ENCODE peak calls at places on chromosome 15, in ten cellular contexts. One of them, this sample, is unnamed.

GRCh38 chr15:64019764-64020163 is 26.5 kb downstream of the DAPK2 start:
- DNase-seq in NAMALWA: no peak
- DNase-seq in NCI-H187: no peak
- DNase-seq in pancreas: peak; percentile 67
- DNase-seq in HT1080: no peak
- DNase-seq in glutamatergic neuron: no peak
- DNase-seq in BE2C: no peak
- DNase-seq in DMS153: peak; percentile 74
- DNase-seq in activated CD4-positive, alpha-beta T cell treated with anti-CD3 and anti-CD28 coated beads, Interleukin-2, amount 50 U/mL, for 24 hours: no peak
- DNase-seq in astrocyte of the spinal cord: no peak
- DNase-seq in this sample: no peak

GRCh38 chr15:66651913-66652642 is 50.0 kb upstream of the SMAD6 start:
- DNase-seq in NAMALWA: no peak
- DNase-seq in NCI-H187: no peak
- DNase-seq in pancreas: no peak
- DNase-seq in HT1080: no peak
- DNase-seq in glutamatergic neuron: no peak
- DNase-seq in BE2C: no peak
- DNase-seq in DMS153: no peak
- DNase-seq in activated CD4-positive, alpha-beta T cell treated with anti-CD3 and anti-CD28 coated beads, Interleukin-2, amount 50 U/mL, for 24 hours: no peak
- DNase-seq in astrocyte of the spinal cord: no peak
- DNase-seq in this sample: no peak

GRCh38 chr15:65902373-65902772 is 33.1 kb downstream of the RAB11A start:
- DNase-seq in NAMALWA: peak; percentile 81
- DNase-seq in NCI-H187: no peak
- DNase-seq in pancreas: no peak
- DNase-seq in HT1080: peak; percentile 77
- DNase-seq in glutamatergic neuron: no peak
- DNase-seq in BE2C: no peak
- DNase-seq in DMS153: peak; percentile 57
- DNase-seq in activated CD4-positive, alpha-beta T cell treated with anti-CD3 and anti-CD28 coated beads, Interleukin-2, amount 50 U/mL, for 24 hours: no peak
- DNase-seq in astrocyte of the spinal cord: no peak
- DNase-seq in this sample: peak; percentile 12

GRCh38 chr15:55819397-55820034 is 76.6 kb upstream of the PRTG start:
- DNase-seq in NAMALWA: no peak
- DNase-seq in NCI-H187: no peak
- DNase-seq in pancreas: no peak
- DNase-seq in HT1080: no peak
- DNase-seq in glutamatergic neuron: no peak
- DNase-seq in BE2C: peak; percentile 24
- DNase-seq in DMS153: no peak
- DNase-seq in activated CD4-positive, alpha-beta T cell treated with anti-CD3 and anti-CD28 coated beads, Interleukin-2, amount 50 U/mL, for 24 hours: no peak
- DNase-seq in astrocyte of the spinal cord: no peak
- DNase-seq in this sample: no peak

GRCh38 chr15:67120839-67121540 is 55.6 kb downstream of the SMAD3 start:
- DNase-seq in NAMALWA: peak; percentile 69
- DNase-seq in NCI-H187: no peak
- DNase-seq in pancreas: peak; percentile 75
- DNase-seq in HT1080: peak; percentile 64
- DNase-seq in glutamatergic neuron: no peak
- DNase-seq in BE2C: peak; percentile 28
- DNase-seq in DMS153: no peak
- DNase-seq in activated CD4-positive, alpha-beta T cell treated with anti-CD3 and anti-CD28 coated beads, Interleukin-2, amount 50 U/mL, for 24 hours: peak; percentile 71
- DNase-seq in astrocyte of the spinal cord: peak; percentile 95
- DNase-seq in this sample: peak; percentile 96

GRCh38 chr15:22866066-22866465 is 27.6 kb downstream of the NIPA2 start:
- DNase-seq in NAMALWA: no peak
- DNase-seq in NCI-H187: no peak
- DNase-seq in pancreas: no peak
- DNase-seq in HT1080: no peak
- DNase-seq in glutamatergic neuron: no peak
- DNase-seq in BE2C: no peak
- DNase-seq in DMS153: no peak
- DNase-seq in activated CD4-positive, alpha-beta T cell treated with anti-CD3 and anti-CD28 coated beads, Interleukin-2, amount 50 U/mL, for 24 hours: no peak
- DNase-seq in astrocyte of the spinal cord: peak; percentile 73
- DNase-seq in this sample: peak; percentile 45

GRCh38 chr15:32718082-32718821 is 448 bp downstream of the GREM1 start:
- DNase-seq in NAMALWA: no peak
- DNase-seq in NCI-H187: no peak
- DNase-seq in pancreas: no peak
- DNase-seq in HT1080: no peak
- DNase-seq in glutamatergic neuron: peak; percentile 36
- DNase-seq in BE2C: peak; percentile 18
- DNase-seq in DMS153: no peak
- DNase-seq in activated CD4-positive, alpha-beta T cell treated with anti-CD3 and anti-CD28 coated beads, Interleukin-2, amount 50 U/mL, for 24 hours: no peak
- DNase-seq in astrocyte of the spinal cord: peak; percentile 43
- DNase-seq in this sample: peak; percentile 51

GRCh38 chr15:70258369-70259029 is 160.8 kb upstream of the TLE3 start:
- DNase-seq in NAMALWA: no peak
- DNase-seq in NCI-H187: no peak
- DNase-seq in pancreas: peak; percentile 11
- DNase-seq in HT1080: no peak
- DNase-seq in glutamatergic neuron: no peak
- DNase-seq in BE2C: no peak
- DNase-seq in DMS153: no peak
- DNase-seq in activated CD4-positive, alpha-beta T cell treated with anti-CD3 and anti-CD28 coated beads, Interleukin-2, amount 50 U/mL, for 24 hours: peak; percentile 44
- DNase-seq in astrocyte of the spinal cord: no peak
- DNase-seq in this sample: no peak

GRCh38 chr15:94230436-94230885 is 900 bp upstream of the MCTP2 start:
- DNase-seq in NAMALWA: no peak
- DNase-seq in NCI-H187: no peak
- DNase-seq in pancreas: no peak
- DNase-seq in HT1080: no peak
- DNase-seq in glutamatergic neuron: no peak
- DNase-seq in BE2C: no peak
- DNase-seq in DMS153: no peak
- DNase-seq in activated CD4-positive, alpha-beta T cell treated with anti-CD3 and anti-CD28 coated beads, Interleukin-2, amount 50 U/mL, for 24 hours: no peak
- DNase-seq in astrocyte of the spinal cord: no peak
- DNase-seq in this sample: no peak

GRCh38 chr15:73426458-73426994 is 16.4 kb upstream of the REC114 start:
- DNase-seq in NAMALWA: no peak
- DNase-seq in NCI-H187: no peak
- DNase-seq in pancreas: no peak
- DNase-seq in HT1080: no peak
- DNase-seq in glutamatergic neuron: no peak
- DNase-seq in BE2C: no peak
- DNase-seq in DMS153: no peak
- DNase-seq in activated CD4-positive, alpha-beta T cell treated with anti-CD3 and anti-CD28 coated beads, Interleukin-2, amount 50 U/mL, for 24 hours: no peak
- DNase-seq in astrocyte of the spinal cord: no peak
- DNase-seq in this sample: no peak

GRCh38 chr15:31251165-31251564 is 75.5 kb upstream of the KLF13 start:
- DNase-seq in NAMALWA: no peak
- DNase-seq in NCI-H187: no peak
- DNase-seq in pancreas: no peak
- DNase-seq in HT1080: no peak
- DNase-seq in glutamatergic neuron: no peak
- DNase-seq in BE2C: no peak
- DNase-seq in DMS153: no peak
- DNase-seq in activated CD4-positive, alpha-beta T cell treated with anti-CD3 and anti-CD28 coated beads, Interleukin-2, amount 50 U/mL, for 24 hours: no peak
- DNase-seq in astrocyte of the spinal cord: no peak
- DNase-seq in this sample: no peak